ENCODE peak calls at places on chromosomes 4 and X, in nine cellular contexts. C, Q, Y, M, R, E, D, J and O are unnamed samples.

GRCh38 chr4:170374770-170375169 is 285.0 kb upstream of the AADAT start:
- DNase-seq in C (no peak), Q (no peak), Y (no peak), M (peak; percentile 1), R (no peak), E (no peak), D (no peak), J (no peak), O (no peak)

GRCh38 chr4:95190751-95191436 is 357.9 kb downstream of the UNC5C start:
- DNase-seq in C (no peak), Q (no peak), Y (no peak), M (no peak), R (no peak), E (no peak), D (no peak), J (no peak), O (no peak)

GRCh38 chrX:40012800-40013682 is 84.7 kb downstream of the BCOR start:
- DNase-seq in C (peak; percentile 88), Q (peak; percentile 61), Y (no peak), M (peak; percentile 28), R (peak; percentile 49), E (peak; percentile 87), D (peak; percentile 68), J (peak; percentile 68), O (peak; percentile 58)

GRCh38 chrX:108699368-108699767 is 37.0 kb downstream of the IRS4 start:
- DNase-seq in C (no peak), Q (no peak), Y (no peak), M (peak; percentile 5), R (no peak), E (no peak), D (peak; percentile 42), J (no peak), O (no peak)

GRCh38 chr4:108492816-108493595 is 127.4 kb upstream of the RPL34 start:
- DNase-seq in C (no peak), Q (no peak), Y (no peak), M (no peak), R (no peak), E (peak; percentile 52), D (no peak), J (no peak), O (no peak)

GRCh38 chr4:85402371-85402770 is 72.6 kb upstream of the ARHGAP24 start:
- DNase-seq in C (no peak), Q (no peak), Y (no peak), M (no peak), R (no peak), E (no peak), D (no peak), J (no peak), O (no peak)

GRCh38 chr4:83964996-83965541 is 429.2 kb downstream of the GPAT3 start:
- DNase-seq in C (no peak), Q (no peak), Y (no peak), M (no peak), R (no peak), E (no peak), D (no peak), J (no peak), O (no peak)

GRCh38 chrX:70605352-70605751 is 160.7 kb downstream of the DLG3 start:
- DNase-seq in C (no peak), Q (no peak), Y (no peak), M (no peak), R (no peak), E (no peak), D (no peak), J (no peak), O (no peak)

GRCh38 chrX:31371956-31372355 is 300.1 kb upstream of the FTHL17 start:
- DNase-seq in C (no peak), Q (no peak), Y (no peak), M (no peak), R (no peak), E (no peak), D (no peak), J (no peak), O (no peak)

GRCh38 chr4:103786014-103786413 is 66.2 kb upstream of the TACR3 start:
- DNase-seq in C (no peak), Q (no peak), Y (no peak), M (peak; percentile 1), R (no peak), E (no peak), D (peak; percentile 40), J (no peak), O (no peak)

GRCh38 chr4:8781641-8782040 is 90.0 kb downstream of the HMX1 start:
- DNase-seq in C (no peak), Q (no peak), Y (no peak), M (no peak), R (no peak), E (no peak), D (no peak), J (no peak), O (no peak)

GRCh38 chr4:48173055-48173991 is 39.3 kb upstream of the TXK start:
- DNase-seq in C (no peak), Q (no peak), Y (no peak), M (peak; percentile 41), R (no peak), E (no peak), D (peak; percentile 18), J (no peak), O (no peak)

GRCh38 chr4:114021445-114021844 is 42.0 kb upstream of the ARSJ start:
- DNase-seq in C (no peak), Q (no peak), Y (no peak), M (no peak), R (no peak), E (no peak), D (no peak), J (no peak), O (no peak)

GRCh38 chrX:19040373-19040772 is 56.5 kb upstream of the PHKA2 start:
- DNase-seq in C (no peak), Q (no peak), Y (no peak), M (no peak), R (no peak), E (no peak), D (peak; percentile 1), J (no peak), O (no peak)

GRCh38 chr4:56130609-56131150 is 181.9 kb downstream of the CEP135 start:
- DNase-seq in C (no peak), Q (no peak), Y (no peak), M (no peak), R (no peak), E (no peak), D (peak; percentile 26), J (no peak), O (no peak)

DNA sequence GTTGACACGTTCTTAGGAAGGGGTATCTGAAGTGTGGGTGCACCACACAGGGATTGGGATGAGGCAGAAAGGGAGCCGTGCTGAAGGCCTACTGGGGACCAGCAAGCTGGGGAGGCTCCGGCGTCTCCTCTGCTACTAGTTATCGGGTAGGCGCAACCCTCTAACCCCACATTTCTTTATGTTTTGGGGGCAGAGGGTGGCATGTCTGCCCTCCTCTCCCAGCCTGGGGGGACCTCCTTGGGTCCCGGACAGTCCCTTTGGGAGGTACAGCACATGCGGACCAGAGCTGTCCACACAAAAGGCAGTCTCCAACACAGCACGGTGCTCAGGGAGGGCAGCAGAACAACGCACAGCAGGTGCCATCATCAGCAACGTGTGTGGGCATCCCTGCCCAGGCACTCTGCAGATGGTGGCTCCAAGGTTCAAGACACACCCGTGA is 33.2 kb downstream of the WDR1 start:
- DNase-seq in C (peak; percentile 60), Q (no peak), Y (no peak), M (no peak), R (no peak), E (peak; percentile 25), D (no peak), J (peak; percentile 8), O (peak; percentile 39)
- TF ChIP-seq POLR2A in C (no peak), Q (no peak), Y (no peak), M (no peak), R (no peak), E (no peak), D (no peak), J (no peak), O (no peak)

GRCh38 chr4:87037921-87038320 is 103.1 kb downstream of the AFF1 start:
- DNase-seq in C (no peak), Q (no peak), Y (no peak), M (no peak), R (no peak), E (no peak), D (no peak), J (no peak), O (no peak)
- H3K4me1 ChIP-seq in C (no peaks in the 10 kb centered on the region), Q (peaks cover 30% of the 10 kb centered on the region), Y (peaks cover 45% of the 10 kb centered on the region), M (peaks cover 59% of the 10 kb centered on the region), R (peaks cover 100% of the 10 kb centered on the region), E (no peaks in the 10 kb centered on the region), D (peaks cover 45% of the 10 kb centered on the region), J (peaks cover 68% of the 10 kb centered on the region), O (peaks cover 11% of the 10 kb centered on the region)

GRCh38 chrX:123736333-123736921 is 3.6 kb upstream of the THOC2 start:
- DNase-seq in C (no peak), Q (no peak), Y (no peak), M (no peak), R (no peak), E (no peak), D (no peak), J (no peak), O (no peak)

GRCh38 chrX:123728554-123728953 is 4.3 kb downstream of the THOC2 start:
- DNase-seq in C (no peak), Q (no peak), Y (no peak), M (no peak), R (no peak), E (no peak), D (peak; percentile 1), J (no peak), O (no peak)

GRCh38 chrX:123731258-123731986 is 1.4 kb downstream of the THOC2 start:
- DNase-seq in C (no peak), Q (no peak), Y (no peak), M (peak; percentile 21), R (no peak), E (peak; percentile 40), D (peak; percentile 47), J (no peak), O (no peak)

GRCh38 chrX:123731987-123732678 is 719 bp downstream of the THOC2 start:
- DNase-seq in C (no peak), Q (peak; percentile 17), Y (no peak), M (peak; percentile 27), R (no peak), E (peak; percentile 53), D (no peak), J (peak; percentile 21), O (peak; percentile 50)

GRCh38 chrX:123732679-123733363 is at the start of gene THOC2:
- DNase-seq in C (peak; percentile 92), Q (peak; percentile 83), Y (peak; percentile 21), M (peak; percentile 77), R (peak; percentile 68), E (peak; percentile 86), D (peak; percentile 85), J (peak; percentile 89), O (peak; percentile 77)
- TF ChIP-seq POLR2A in C (peak; percentile 32), Q (peak; percentile 42), Y (peak; percentile 44), M (peak; percentile 44), R (peak; percentile 45), E (peak; percentile 45), D (peak; percentile 76), J (peak; percentile 37), O (no peak)

GRCh38 chr4:148431401-148431800 is 10.8 kb downstream of the NR3C2 start:
- DNase-seq in C (no peak), Q (no peak), Y (no peak), M (no peak), R (no peak), E (no peak), D (no peak), J (no peak), O (no peak)

GRCh38 chr4:148430847-148431246 is 11.4 kb downstream of the NR3C2 start:
- DNase-seq in C (no peak), Q (no peak), Y (no peak), M (no peak), R (no peak), E (no peak), D (no peak), J (no peak), O (no peak)

GRCh38 chr4:148426643-148427042 is 15.6 kb downstream of the NR3C2 start:
- DNase-seq in C (no peak), Q (no peak), Y (no peak), M (no peak), R (no peak), E (no peak), D (no peak), J (no peak), O (no peak)

GRCh38 chr4:148425327-148426110 is 16.7 kb downstream of the NR3C2 start:
- DNase-seq in C (no peak), Q (no peak), Y (no peak), M (no peak), R (no peak), E (no peak), D (no peak), J (no peak), O (no peak)
- H3K4me1 ChIP-seq in C (no peaks in the 10 kb centered on the region), Q (no peaks in the 10 kb centered on the region), Y (no peaks in the 10 kb centered on the region), M (no peaks in the 10 kb centered on the region), R (peaks cover 43% of the 10 kb centered on the region), E (no peaks in the 10 kb centered on the region), D (no peaks in the 10 kb centered on the region), J (no peaks in the 10 kb centered on the region), O (no peaks in the 10 kb centered on the region)